ENCODE peak calls at places on chromosomes 2 and 18, in six cellular contexts. F, V, D, P, K and J are unnamed samples.

GRCh38 chr2:177998006-177998405 is 74.6 kb downstream of the PDE11A start:
- DNase-seq in F (peak; percentile 12), V (no peak), D (no peak), P (no peak), K (peak; percentile 73), J (peak; percentile 60)

GRCh38 chr2:217643814-217644301 is 358.9 kb downstream of the TNS1 start:
- DNase-seq in F (no peak), V (no peak), D (no peak), P (no peak), K (no peak), J (no peak)

GRCh38 chr2:175690113-175690716 is 311.9 kb downstream of the LNPK start:
- DNase-seq in F (peak; percentile 71), V (no peak), D (no peak), P (peak; percentile 56), K (peak; percentile 78), J (peak; percentile 58)

GRCh38 chr18:78538669-78539440 is 440.8 kb upstream of the SALL3 start:
- DNase-seq in F (no peak), V (no peak), D (no peak), P (no peak), K (no peak), J (no peak)

GRCh38 chr2:102436284-102436683 is 13.3 kb downstream of the IL18RAP start:
- DNase-seq in F (peak; percentile 75), V (no peak), D (no peak), P (no peak), K (peak; percentile 56), J (no peak)

GRCh38 chr2:234454433-234454832 is 42.4 kb downstream of the ARL4C start:
- DNase-seq in F (no peak), V (no peak), D (no peak), P (no peak), K (no peak), J (no peak)

GRCh38 chr2:190615555-190616200 is 33.2 kb upstream of the NAB1 start:
- DNase-seq in F (no peak), V (no peak), D (no peak), P (no peak), K (no peak), J (no peak)

GRCh38 chr2:99410276-99410675 is 73.1 kb downstream of the EIF5B start:
- DNase-seq in F (no peak), V (no peak), D (no peak), P (no peak), K (no peak), J (no peak)

GRCh38 chr2:225637199-225637598 is 237.7 kb downstream of the NYAP2 start:
- DNase-seq in F (no peak), V (no peak), D (no peak), P (no peak), K (no peak), J (no peak)

GRCh38 chr18:47075098-47075883 is 39.9 kb upstream of the ELOA2 start:
- DNase-seq in F (peak; percentile 5), V (no peak), D (no peak), P (peak; percentile 51), K (peak; percentile 8), J (no peak)

GRCh38 chr2:67295851-67296250 is 101.3 kb upstream of the ETAA1 start:
- DNase-seq in F (no peak), V (no peak), D (no peak), P (no peak), K (no peak), J (no peak)

GRCh38 chr18:61388010-61388409 is 54.8 kb downstream of the CDH20 start:
- DNase-seq in F (peak; percentile 9), V (no peak), D (no peak), P (no peak), K (no peak), J (no peak)

GRCh38 chr18:74310411-74310810 is 5.2 kb upstream of the C18orf63 start:
- DNase-seq in F (peak; percentile 33), V (no peak), D (no peak), P (no peak), K (peak; percentile 32), J (no peak)

GRCh38 chr18:78670778-78671405 is 308.7 kb upstream of the SALL3 start:
- DNase-seq in F (no peak), V (no peak), D (no peak), P (no peak), K (no peak), J (no peak)

GRCh38 chr2:29527947-29528346 is 393.4 kb downstream of the ALK start:
- DNase-seq in F (peak; percentile 29), V (no peak), D (no peak), P (no peak), K (no peak), J (no peak)

GRCh38 chr2:80475970-80476369 is 171.4 kb upstream of the LRRTM1 start:
- DNase-seq in F (no peak), V (no peak), D (no peak), P (no peak), K (no peak), J (no peak)

GRCh38 chr2:20457027-20457426 is 10.2 kb downstream of the RHOB start:
- DNase-seq in F (no peak), V (no peak), D (no peak), P (no peak), K (no peak), J (no peak)

GRCh38 chr2:69584127-69584889 is 59.2 kb downstream of the AAK1 start:
- DNase-seq in F (no peak), V (no peak), D (no peak), P (no peak), K (no peak), J (no peak)

GRCh38 chr2:62884514-62884913 is 166.1 kb upstream of the OTX1 start:
- DNase-seq in F (no peak), V (no peak), D (no peak), P (no peak), K (no peak), J (peak; percentile 4)

GRCh38 chr2:156818944-156819343 is 382.8 kb downstream of the GPD2 start:
- DNase-seq in F (no peak), V (no peak), D (no peak), P (no peak), K (peak; percentile 12), J (no peak)

GRCh38 chr2:103496850-103497249 is 735.0 kb downstream of the TMEM182 start:
- DNase-seq in F (no peak), V (no peak), D (no peak), P (no peak), K (no peak), J (no peak)

GRCh38 chr2:47724221-47724981 is 58.5 kb upstream of the MSH6 start:
- DNase-seq in F (peak; percentile 1), V (no peak), D (no peak), P (no peak), K (no peak), J (no peak)

DNA sequence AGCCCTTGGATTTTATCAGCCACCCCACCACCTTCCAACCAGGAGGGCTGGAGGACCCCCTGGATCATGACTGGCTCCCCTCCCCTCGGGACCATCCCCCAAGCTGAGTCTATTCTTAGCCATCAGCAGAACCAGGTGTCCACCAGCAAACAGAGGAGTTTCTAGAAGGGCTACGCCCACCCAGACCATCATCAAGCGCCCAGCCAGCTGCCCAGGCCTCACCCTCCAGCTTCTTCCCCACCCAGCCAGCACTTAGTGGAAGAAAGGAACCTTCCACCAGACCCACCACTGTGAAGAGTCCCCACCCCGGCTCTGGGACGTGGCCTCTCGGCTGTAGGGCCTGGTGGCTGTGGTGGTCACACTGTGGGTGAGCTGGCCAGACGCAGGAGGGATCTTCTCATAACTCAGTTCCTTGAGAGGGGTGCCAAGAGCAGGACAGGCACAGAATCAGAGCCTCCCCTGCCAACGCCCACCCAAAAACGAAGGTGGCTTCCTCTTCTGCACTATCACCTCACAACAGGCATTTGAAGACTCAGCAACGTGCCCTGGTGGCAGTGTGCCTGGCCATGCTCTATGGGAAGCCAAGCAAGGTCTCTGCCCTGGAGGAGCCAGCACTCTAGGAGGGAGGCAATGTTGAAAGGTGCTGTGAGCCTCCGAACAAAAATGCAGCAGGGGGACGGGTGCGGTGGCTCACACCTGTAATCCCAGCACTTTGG is 19.0 kb downstream of the BIN1 start:
- DNase-seq in F (no peak), V (no peak), D (no peak), P (no peak), K (no peak), J (no peak)
- H3K4me3 ChIP-seq in F (peak overlapping the region; percentile 32), V (no peak overlapping the region), D (no peak overlapping the region), P (peak overlapping the region; percentile 35), K (no peak overlapping the region), J (no peak overlapping the region)

GRCh38 chr2:37340637-37341036 is 3.8 kb upstream of the QPCT start:
- DNase-seq in F (no peak), V (no peak), D (no peak), P (no peak), K (no peak), J (no peak)

GRCh38 chr2:37348155-37348554 is 3.7 kb downstream of the QPCT start:
- DNase-seq in F (no peak), V (no peak), D (no peak), P (no peak), K (no peak), J (no peak)

GRCh38 chr2:37342636-37343211 is 1.7 kb upstream of the QPCT start:
- DNase-seq in F (no peak), V (no peak), D (no peak), P (no peak), K (no peak), J (no peak)

GRCh38 chr2:37344453-37345361 is at the start of gene QPCT:
- DNase-seq in F (peak; percentile 59), V (peak; percentile 78), D (no peak), P (no peak), K (peak; percentile 43), J (no peak)

GRCh38 chr2:37343537-37344434 is 644 bp upstream of the QPCT start:
- DNase-seq in F (peak; percentile 51), V (no peak), D (no peak), P (no peak), K (peak; percentile 67), J (peak; percentile 25)
- TF ChIP-seq CTCF in F (peak; percentile 59), V (peak; percentile 23), D (no peak), P (peak; percentile 35), K (peak; percentile 48), J (peak; percentile 42)

GRCh38 chr2:236887953-236888765 is 197.5 kb upstream of the COPS8 start:
- DNase-seq in F (no peak), V (no peak), D (no peak), P (no peak), K (no peak), J (no peak)
- H3K4me3 ChIP-seq in F (no peak overlapping the region), V (no peak overlapping the region), D (peak overlapping the region; percentile 38), P (no peak overlapping the region), K (no peak overlapping the region), J (no peak overlapping the region)

GRCh38 chr18:28425886-28426285 is 249.0 kb upstream of the CDH2 start:
- DNase-seq in F (no peak), V (no peak), D (no peak), P (no peak), K (no peak), J (no peak)
- TF ChIP-seq CTCF in F (no peak), V (no peak), D (no peak), P (no peak), K (no peak), J (no peak)